ENCODE peak calls at places on chromosomes 11 and 22, in ten cellular contexts. C is CD4-positive, CD25-positive, alpha-beta regulatory T cell; H is IMR-90; B is heart left ventricle; T is ovary; S is colonic mucosa; P is OCI-LY7; G is NT2/D1; K is A549; W is naive thymus-derived CD4-positive, alpha-beta T cell. D is an unnamed sample. For H3K9me3, the result is how much of the 10 kb centered on the place peaks cover.

GRCh38 chr11:27041141-27041869 is 690 bp downstream of the BBOX1 start:
- DNase-seq in K (no peak), G (no peak), H (no peak), W (no peak), T (no peak), S (no peak), B (no peak), P (peak), C (no peak), D (no peak)

GRCh38 chr11:117230981-117231636 is 764 bp downstream of the PCSK7 start:
- DNase-seq in K (no peak), H (no peak), P (peak), G (no peak), S (peak), B (no peak), T (no peak), W (no peak), C (no peak), D (no peak)

GRCh38 chr11:118310781-118311485 is 6.4 kb downstream of the CD3E start:
- DNase-seq in C (no peak), G (no peak), W (no peak), P (no peak), S (no peak), K (no peak), T (no peak), B (no peak), H (no peak), D (no peak)

GRCh38 chr22:37943471-37944198 is 9.8 kb downstream of the C22orf23 start:
- DNase-seq in T (no peak), G (no peak), S (no peak), P (no peak), K (no peak), W (no peak), H (no peak), C (no peak), B (no peak), D (no peak)

GRCh38 chr11:69682221-69682620 is 7.1 kb upstream of the LTO1 start:
- DNase-seq in S (no peak), K (no peak), C (no peak), T (no peak), G (no peak), H (no peak), B (no peak), W (no peak), P (no peak), D (no peak)

GRCh38 chr11:32326522-32326921 is 108.8 kb downstream of the WT1 start:
- DNase-seq in K (no peak), G (no peak), S (no peak), P (no peak), W (no peak), H (no peak), T (no peak), B (no peak), C (no peak), D (no peak)

GRCh38 chr22:36741204-36741793 is 34.6 kb downstream of the IFT27 start:
- DNase-seq in W (no peak), C (no peak), S (no peak), K (peak), P (peak), G (peak), T (no peak), H (no peak), B (no peak), D (no peak)

GRCh38 chr11:2129699-2130366 is 9.4 kb downstream of the IGF2 start:
- DNase-seq in B (no peak), G (no peak), W (no peak), S (no peak), P (no peak), H (no peak), C (no peak), K (no peak), T (peak), D (no peak)

GRCh38 chr11:35162795-35163194 is 23.8 kb downstream of the CD44 start:
- DNase-seq in P (no peak), H (peak), C (no peak), S (no peak), G (no peak), W (no peak), K (no peak), T (no peak), B (no peak), D (no peak)

GRCh38 chr11:13038366-13038765 is 29.2 kb downstream of the RASSF10 start:
- DNase-seq in W (no peak), C (no peak), T (no peak), S (no peak), G (no peak), H (no peak), K (no peak), B (no peak), P (no peak), D (no peak)

GRCh38 chr11:128415539-128415938 is 171.8 kb downstream of the ETS1 start:
- DNase-seq in W (no peak), B (no peak), G (no peak), H (peak), T (no peak), C (no peak), S (no peak), P (no peak), K (no peak), D (no peak)

GRCh38 chr11:34667810-34668582 is 47.1 kb downstream of the EHF start:
- DNase-seq in H (no peak), T (no peak), B (no peak), K (peak), S (no peak), G (no peak), P (no peak), W (no peak), C (no peak), D (no peak)

GRCh38 chr11:11931461-11932055 is 76.9 kb downstream of the DKK3 start:
- DNase-seq in S (no peak), C (peak), G (peak), W (peak), B (no peak), K (peak), T (no peak), P (peak), H (peak), D (no peak)

GRCh38 chr11:69721061-69721460 is 17.2 kb upstream of the FGF19 start:
- DNase-seq in T (no peak), G (no peak), B (no peak), W (no peak), H (no peak), P (no peak), S (no peak), C (no peak), K (no peak), D (no peak)

GRCh38 chr11:127965947-127966668 is 621.2 kb downstream of the ETS1 start:
- DNase-seq in K (no peak), G (no peak), C (no peak), B (no peak), S (no peak), W (no peak), P (no peak), H (peak), T (no peak), D (no peak)

GRCh38 chr11:134437821-134438220 is 25.8 kb upstream of the B3GAT1 start:
- DNase-seq in S (no peak), C (no peak), H (no peak), B (no peak), K (no peak), P (no peak), G (no peak), W (no peak), T (no peak), D (no peak)

GRCh38 chr11:719214-720016 is 13.4 kb downstream of the EPS8L2 start:
- DNase-seq in H (no peak), S (peak), P (no peak), K (no peak), C (no peak), W (no peak), G (no peak), B (no peak), T (no peak), D (no peak)

GRCh38 chr11:70360211-70360610 is 38.1 kb upstream of the CTTN start:
- DNase-seq in W (no peak), K (no peak), C (no peak), B (no peak), S (no peak), H (no peak), T (no peak), G (no peak), P (no peak), D (no peak)

GRCh38 chr22:37818397-37819099 is 4.6 kb upstream of the GALR3 start:
- DNase-seq in G (no peak), K (no peak), T (peak), W (peak), B (peak), P (peak), C (peak), H (peak), S (peak), D (peak)

GRCh38 chr11:37978647-37979046 is 1380.6 kb upstream of the RAG2 start:
- DNase-seq in W (no peak), H (no peak), B (no peak), G (no peak), T (no peak), C (no peak), P (no peak), K (no peak), S (no peak), D (no peak)

GRCh38 chr11:30935861-30936260 is 349.7 kb upstream of the MPPED2 start:
- DNase-seq in T (no peak), C (no peak), G (no peak), P (no peak), W (no peak), S (no peak), H (peak), K (no peak), B (no peak), D (no peak)

GRCh38 chr11:81869337-81870065 is 864.2 kb downstream of the FAM181B start:
- DNase-seq in P (peak), C (peak), K (no peak), S (peak), G (no peak), B (no peak), W (peak), T (no peak), H (no peak), D (peak)

GRCh38 chr11:2824851-2825250 is 60.7 kb downstream of the CDKN1C start:
- DNase-seq in P (no peak), C (no peak), G (no peak), T (no peak), W (no peak), S (no peak), B (no peak), H (no peak), K (no peak), D (no peak)

GRCh38 chr11:131924446-131925240 is 554.2 kb downstream of the NTM start:
- DNase-seq in H (peak), T (no peak), K (no peak), S (no peak), P (no peak), B (no peak), G (no peak), C (no peak), W (no peak), D (no peak)

GRCh38 chr11:14578551-14578956 is 58.4 kb upstream of the PSMA1 start:
- DNase-seq in C (peak), S (peak), W (peak), B (peak), T (no peak), H (peak), K (peak), P (peak), G (no peak), D (no peak)

GRCh38 chr11:68666854-68667253 is 17.5 kb upstream of the GAL start:
- DNase-seq in B (no peak), W (no peak), H (no peak), P (no peak), C (no peak), K (no peak), T (no peak), S (no peak), G (no peak), D (no peak)

GRCh38 chr11:93571612-93572011 is 28.4 kb upstream of the SMCO4 start:
- DNase-seq in T (no peak), C (no peak), P (no peak), H (no peak), K (no peak), S (no peak), B (no peak), G (no peak), W (no peak), D (no peak)

GRCh38 chr11:109320595-109320994 is 101.4 kb upstream of the C11orf87 start:
- DNase-seq in S (no peak), W (no peak), G (no peak), H (peak), K (peak), T (no peak), P (no peak), B (no peak), C (no peak), D (no peak)

GRCh38 chr11:100687630-100688395 is 725 bp downstream of the ARHGAP42 start:
- DNase-seq in P (no peak), B (peak), T (peak), W (no peak), G (peak), K (peak), H (peak), S (peak), C (no peak), D (no peak)

DNA sequence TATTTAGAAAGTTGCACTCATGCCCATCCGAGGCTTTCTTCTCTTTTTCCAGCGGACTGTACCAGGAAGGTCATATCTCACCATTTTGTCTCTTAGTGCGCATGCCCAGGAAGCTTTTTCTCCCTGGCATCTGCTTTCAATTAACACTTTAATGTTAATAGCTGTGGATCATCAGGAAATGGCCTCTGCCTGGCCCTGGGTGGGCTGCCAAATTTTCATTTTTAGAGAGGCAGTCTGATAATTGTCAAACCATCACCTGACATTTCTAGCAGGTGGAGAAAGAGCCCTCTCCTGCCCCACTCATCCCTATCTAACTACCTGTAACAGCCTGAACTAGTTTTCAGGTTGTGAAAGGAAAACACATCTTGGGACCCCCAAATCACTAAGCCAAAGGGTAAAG is 257.4 kb upstream of the LRRC4C start:
- DNase-seq in G (no peak), W (no peak), P (no peak), C (no peak), S (no peak), B (no peak), K (no peak), T (no peak), H (no peak), D (no peak)
- H3K9me3 ChIP-seq in G (under half), W (under half), P (under half), C (under half), S (under half), B (under half), K (under half), T (under half), H (under half), D (under half)

GRCh38 chr22:47232753-47233152 is 470.3 kb downstream of the TBC1D22A start:
- DNase-seq in B (no peak), G (no peak), S (no peak), C (no peak), P (no peak), W (no peak), K (no peak), H (no peak), T (no peak), D (no peak)
- H3K9me3 ChIP-seq in B (under half), G (under half), S (under half), C (under half), P (under half), W (under half), K (under half), H (under half), T (under half), D (under half)

GRCh38 chr11:71928739-71929443 is at the start of gene RNF121:
- DNase-seq in B (peak), T (peak), P (peak), S (peak), K (peak), H (peak), C (peak), G (peak), W (peak), D (peak)
- H3K9me3 ChIP-seq in B (under half), T (under half), P (under half), S (under half), K (under half), H (under half), C (under half), G (under half), W (under half), D (under half)

GRCh38 chr22:47549741-47550340 is 787.4 kb downstream of the TBC1D22A start:
- DNase-seq in W (no peak), T (no peak), S (no peak), B (no peak), P (no peak), H (no peak), K (no peak), G (no peak), C (no peak), D (no peak)

GRCh38 chr22:47550524-47551437 is 788.3 kb downstream of the TBC1D22A start:
- DNase-seq in S (no peak), B (no peak), H (no peak), G (no peak), W (no peak), P (no peak), C (no peak), T (no peak), K (no peak), D (no peak)

GRCh38 chr22:47552541-47553205 is 790.2 kb downstream of the TBC1D22A start:
- DNase-seq in B (no peak), W (no peak), T (no peak), C (no peak), K (no peak), P (no peak), H (no peak), S (no peak), G (no peak), D (no peak)

GRCh38 chr22:47552024-47552423 is 789.6 kb downstream of the TBC1D22A start:
- DNase-seq in H (no peak), S (no peak), T (no peak), C (no peak), W (no peak), G (no peak), K (no peak), B (no peak), P (no peak), D (no peak)

GRCh38 chr22:47551438-47551788 is 789.0 kb downstream of the TBC1D22A start:
- DNase-seq in G (no peak), P (no peak), C (no peak), K (no peak), W (no peak), H (no peak), S (no peak), B (no peak), T (no peak), D (no peak)
- H3K9me3 ChIP-seq in G (under half), P (under half), C (under half), K (under half), W (under half), H (under half), S (under half), B (under half), T (under half), D (under half)

GRCh38 chr22:22214819-22215329 is 29.7 kb upstream of the VPREB1 start:
- DNase-seq in H (no peak), P (no peak), G (no peak), W (no peak), K (no peak), B (no peak), C (no peak), S (no peak), T (no peak), D (no peak)
- H3K9me3 ChIP-seq in H (under half), P (under half), G (under half), W (under half), K (under half), B (under half), C (under half), S (under half), T (under half), D (under half)

GRCh38 chr22:48821346-48822186 is 1006.1 kb downstream of the BRD1 start:
- DNase-seq in S (no peak), C (no peak), K (no peak), B (no peak), G (no peak), T (no peak), H (no peak), W (no peak), P (no peak), D (no peak)
- H3K9me3 ChIP-seq in S (under half), C (under half), K (under half), B (under half), G (under half), T (under half), H (half or more), W (under half), P (under half), D (under half)

DNA sequence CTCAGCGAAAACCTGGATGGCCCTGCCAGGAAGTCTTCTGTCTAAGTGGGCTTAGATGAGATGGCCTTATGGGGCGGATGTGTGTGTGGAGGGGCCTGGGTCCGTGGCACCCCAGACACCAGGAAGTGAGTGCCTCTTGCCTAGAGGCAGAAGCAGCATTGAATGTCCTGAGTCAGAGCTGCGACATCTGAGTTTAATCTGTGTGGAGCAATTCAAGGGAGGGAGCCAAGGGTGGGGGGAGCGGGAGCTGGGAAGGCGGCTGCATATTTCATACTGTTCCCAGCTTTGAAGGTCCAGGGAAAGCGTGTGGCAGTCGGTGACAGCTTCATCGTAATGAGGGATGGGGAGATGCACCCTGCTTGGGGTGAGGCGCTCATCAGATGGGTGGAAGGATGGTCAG is 73.5 kb upstream of the THY1 start:
- DNase-seq in K (no peak), B (no peak), W (no peak), H (no peak), G (no peak), P (no peak), C (no peak), T (no peak), S (no peak), D (no peak)
- H3K9me3 ChIP-seq in K (under half), B (under half), W (under half), H (under half), G (under half), P (under half), C (under half), T (under half), S (under half), D (under half)

DNA sequence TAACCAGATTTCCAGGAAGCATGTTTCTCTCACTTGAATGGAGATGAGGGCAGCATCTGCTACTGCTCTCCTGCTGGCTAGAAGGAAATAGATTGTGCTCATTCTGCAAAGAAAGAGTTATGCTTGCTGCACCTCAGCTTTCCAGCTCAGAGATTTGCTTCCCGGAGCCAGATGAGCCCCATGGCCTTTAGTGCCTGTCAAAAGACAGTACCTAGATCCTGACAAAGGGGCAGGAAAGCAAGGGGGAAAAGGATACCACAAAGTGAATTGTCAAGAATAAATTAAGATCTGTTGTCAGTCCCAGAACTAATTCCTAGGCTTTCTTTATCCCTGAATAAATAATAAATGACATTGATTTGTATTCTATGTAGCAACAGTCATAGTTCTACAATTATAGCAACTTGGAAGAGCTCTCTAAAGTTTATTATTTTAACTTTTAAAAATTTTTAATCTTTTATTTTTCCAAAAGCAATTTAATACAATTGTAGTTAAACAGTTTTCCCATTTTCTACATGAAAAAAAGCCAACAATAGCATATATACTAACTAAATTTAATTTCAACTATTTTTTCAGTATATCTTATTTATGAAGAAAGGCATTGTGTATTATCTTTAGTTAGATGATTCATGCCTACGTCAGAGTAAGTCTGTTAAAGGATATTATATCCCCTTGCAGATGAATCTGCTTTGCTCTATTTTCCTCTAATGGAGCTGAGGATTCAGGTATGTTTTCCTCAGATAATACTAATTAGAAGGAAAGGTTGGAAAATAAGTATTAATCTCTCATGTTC is 306.1 kb upstream of the DDI1 start:
- DNase-seq in K (no peak), S (no peak), W (no peak), G (no peak), B (no peak), H (peak), C (no peak), P (no peak), T (no peak), D (no peak)
- H3K9me3 ChIP-seq in K (under half), S (under half), W (under half), G (under half), B (under half), H (under half), C (under half), P (under half), T (under half), D (under half)

GRCh38 chr11:65083134-65083833 is 556 bp downstream of the CDCA5 start:
- DNase-seq in S (no peak), W (no peak), H (no peak), T (no peak), P (peak), K (no peak), B (no peak), C (no peak), G (no peak), D (no peak)
- H3K9me3 ChIP-seq in S (under half), W (under half), H (under half), T (under half), P (under half), K (under half), B (under half), C (under half), G (under half), D (under half)